ENCODE peak calls at places on chromosome 3, in seven cellular contexts. U, Y, V, F, J, Z and Q are unnamed samples.
A peak's percentile ranks its signal among the peaks of the same experiment; 100 is the strongest.

GRCh38 chr3:15496341-15496664 is 25.2 kb downstream of the COLQ start:
- DNase-seq in U (no peak), Y (no peak), V (no peak), F (no peak), J (no peak), Z (no peak), Q (no peak)

GRCh38 chr3:69161587-69162196 is 39.3 kb upstream of the LMOD3 start:
- DNase-seq in U (peak; percentile 41), Y (peak; percentile 25), V (peak; percentile 29), F (peak; percentile 53), J (peak; percentile 54), Z (peak; percentile 43), Q (no peak)

GRCh38 chr3:177742273-177742672 is 545.0 kb upstream of the TBL1XR1 start:
- DNase-seq in U (no peak), Y (no peak), V (no peak), F (no peak), J (no peak), Z (no peak), Q (no peak)

GRCh38 chr3:105729662-105730061 is 139.2 kb downstream of the CBLB start:
- DNase-seq in U (no peak), Y (no peak), V (peak; percentile 42), F (peak; percentile 40), J (no peak), Z (no peak), Q (no peak)

GRCh38 chr3:163916596-163917560 is 1161.4 kb downstream of the SI start:
- DNase-seq in U (no peak), Y (no peak), V (no peak), F (no peak), J (peak; percentile 33), Z (peak; percentile 6), Q (no peak)

GRCh38 chr3:115713247-115713646 is 89.9 kb downstream of the GAP43 start:
- DNase-seq in U (no peak), Y (no peak), V (peak; percentile 79), F (peak; percentile 30), J (no peak), Z (no peak), Q (no peak)

GRCh38 chr3:101829066-101829830 is 20.1 kb upstream of the NFKBIZ start:
- DNase-seq in U (no peak), Y (no peak), V (peak; percentile 68), F (peak; percentile 85), J (peak; percentile 46), Z (no peak), Q (no peak)

GRCh38 chr3:43185656-43186375 is 79.9 kb upstream of the POMGNT2 start:
- DNase-seq in U (no peak), Y (no peak), V (peak; percentile 2), F (peak; percentile 86), J (no peak), Z (no peak), Q (no peak)

GRCh38 chr3:144282313-144282712 is 310.7 kb downstream of the DIPK2A start:
- DNase-seq in U (no peak), Y (no peak), V (no peak), F (no peak), J (no peak), Z (no peak), Q (no peak)

GRCh38 chr3:186108106-186108940 is 566 bp downstream of the ETV5 start:
- DNase-seq in U (peak; percentile 76), Y (no peak), V (peak; percentile 71), F (peak; percentile 66), J (peak; percentile 11), Z (peak; percentile 59), Q (no peak)

GRCh38 chr3:148203263-148204010 is 494.3 kb upstream of the AGTR1 start:
- DNase-seq in U (no peak), Y (no peak), V (no peak), F (peak; percentile 5), J (no peak), Z (no peak), Q (no peak)

GRCh38 chr3:168096210-168096795 is 579 bp upstream of the GOLIM4 start:
- DNase-seq in U (peak; percentile 67), Y (peak; percentile 56), V (peak; percentile 95), F (peak; percentile 93), J (peak; percentile 75), Z (peak; percentile 87), Q (peak; percentile 46)

GRCh38 chr3:2792432-2792831 is 317.7 kb downstream of the IL5RA start:
- DNase-seq in U (no peak), Y (no peak), V (no peak), F (no peak), J (no peak), Z (no peak), Q (no peak)

GRCh38 chr3:178419078-178419477 is 117.2 kb upstream of the KCNMB2 start:
- DNase-seq in U (no peak), Y (no peak), V (peak; percentile 40), F (peak; percentile 59), J (no peak), Z (no peak), Q (no peak)

GRCh38 chr3:124800511-124801374 is 70.5 kb downstream of the UMPS start:
- DNase-seq in U (no peak), Y (no peak), V (peak; percentile 63), F (peak; percentile 40), J (no peak), Z (no peak), Q (no peak)

GRCh38 chr3:41419809-41420208 is 220.5 kb downstream of the CTNNB1 start:
- DNase-seq in U (no peak), Y (no peak), V (no peak), F (no peak), J (no peak), Z (no peak), Q (no peak)

GRCh38 chr3:120093119-120093922 is 926 bp downstream of the GSK3B start:
- DNase-seq in U (no peak), Y (no peak), V (peak; percentile 89), F (peak; percentile 85), J (peak; percentile 40), Z (no peak), Q (no peak)

GRCh38 chr3:106247902-106248684 is 379.3 kb upstream of the CBLB start:
- DNase-seq in U (no peak), Y (no peak), V (peak; percentile 34), F (peak; percentile 17), J (no peak), Z (no peak), Q (no peak)

GRCh38 chr3:97197830-97198229 is 383.4 kb downstream of the EPHA6 start:
- DNase-seq in U (no peak), Y (no peak), V (no peak), F (no peak), J (no peak), Z (no peak), Q (no peak)

GRCh38 chr3:146536681-146537080 is 7.7 kb downstream of the PLSCR1 start:
- DNase-seq in U (no peak), Y (no peak), V (peak; percentile 81), F (no peak), J (no peak), Z (no peak), Q (no peak)

GRCh38 chr3:146528954-146529353 is 15.5 kb downstream of the PLSCR1 start:
- DNase-seq in U (no peak), Y (no peak), V (peak; percentile 67), F (peak; percentile 79), J (no peak), Z (no peak), Q (no peak)

GRCh38 chr3:146537603-146538002 is 6.8 kb downstream of the PLSCR1 start:
- DNase-seq in U (no peak), Y (no peak), V (peak; percentile 16), F (no peak), J (no peak), Z (no peak), Q (no peak)

GRCh38 chr3:146530609-146531008 is 13.8 kb downstream of the PLSCR1 start:
- DNase-seq in U (no peak), Y (no peak), V (no peak), F (no peak), J (no peak), Z (no peak), Q (no peak)

DNA sequence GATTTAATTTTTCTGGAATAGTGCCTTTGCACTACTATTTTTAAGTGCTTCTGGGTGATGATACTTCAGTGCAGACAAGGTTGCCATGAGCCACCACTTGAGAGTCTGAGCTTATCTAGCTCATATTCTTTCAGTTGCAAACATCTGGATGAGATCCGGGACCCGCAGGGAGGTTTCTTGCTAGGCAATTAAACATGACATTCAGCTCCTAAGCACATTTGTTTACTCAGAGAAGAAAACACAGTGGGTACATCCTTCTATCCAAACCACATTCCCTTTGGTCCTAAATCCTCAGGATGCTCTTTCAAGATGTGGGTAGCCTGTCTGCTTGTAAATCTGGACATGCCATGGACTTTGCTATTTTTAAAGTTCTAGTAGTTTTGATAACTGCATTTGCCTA is 12.0 kb downstream of the PLSCR1 start:
- DNase-seq in U (no peak), Y (no peak), V (no peak), F (no peak), J (no peak), Z (no peak), Q (no peak)
- H3K4me2 ChIP-seq in U (no peak overlapping the region), Y (no peak overlapping the region), V (no peak overlapping the region), F (no peak overlapping the region), J (no peak overlapping the region), Z (no peak overlapping the region), Q (no peak overlapping the region)

GRCh38 chr3:52262447-52262846 is 16.0 kb downstream of the WDR82 start:
- DNase-seq in U (no peak), Y (no peak), V (no peak), F (no peak), J (no peak), Z (no peak), Q (no peak)

GRCh38 chr3:52270252-52270754 is 8.1 kb downstream of the WDR82 start:
- DNase-seq in U (no peak), Y (no peak), V (no peak), F (no peak), J (no peak), Z (no peak), Q (no peak)

GRCh38 chr3:52268036-52268435 is 10.4 kb downstream of the WDR82 start:
- DNase-seq in U (no peak), Y (no peak), V (no peak), F (no peak), J (no peak), Z (no peak), Q (no peak)

GRCh38 chr3:52259448-52259847 is 13.9 kb downstream of the PPM1M start:
- DNase-seq in U (no peak), Y (no peak), V (no peak), F (no peak), J (no peak), Z (no peak), Q (no peak)

DNA sequence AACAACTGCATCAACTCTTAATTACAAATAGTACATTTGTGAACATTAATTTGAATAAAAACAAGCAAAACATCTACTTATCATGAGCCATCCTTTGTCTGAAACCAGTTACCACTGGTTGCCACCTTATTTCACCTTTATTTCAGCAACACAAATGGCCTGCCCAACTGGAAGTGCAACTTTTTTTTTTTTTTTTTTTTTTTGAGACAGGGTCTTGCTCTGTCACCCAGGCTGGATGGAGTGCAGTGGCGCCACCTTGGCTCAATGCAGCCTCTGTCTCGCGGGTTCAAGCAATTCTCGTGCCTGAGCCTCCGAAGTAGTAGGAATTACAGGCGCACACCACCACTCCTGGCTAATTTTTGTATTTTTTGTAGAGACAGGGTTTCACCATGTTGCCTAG is 13.1 kb downstream of the WDR82 start:
- DNase-seq in U (no peak), Y (no peak), V (no peak), F (no peak), J (no peak), Z (no peak), Q (no peak)
- H3K4me1 ChIP-seq in U (no peaks in the 10 kb centered on the region), Y (peaks cover 8% of the 10 kb centered on the region), V (peaks cover 3% of the 10 kb centered on the region), F (peaks cover 3% of the 10 kb centered on the region), J (no peaks in the 10 kb centered on the region), Z (no peaks in the 10 kb centered on the region), Q (peaks cover 7% of the 10 kb centered on the region)

GRCh38 chr3:193439423-193439822 is 60.9 kb upstream of the ATP13A5 start:
- DNase-seq in U (no peak), Y (no peak), V (no peak), F (no peak), J (no peak), Z (no peak), Q (no peak)
- H3K4me2 ChIP-seq in U (no peak overlapping the region), Y (no peak overlapping the region), V (no peak overlapping the region), F (no peak overlapping the region), J (no peak overlapping the region), Z (no peak overlapping the region), Q (no peak overlapping the region)

GRCh38 chr3:13550257-13550693 is 1.4 kb downstream of the FBLN2 start:
- DNase-seq in U (no peak), Y (no peak), V (no peak), F (no peak), J (no peak), Z (no peak), Q (no peak)
- H3K4me1 ChIP-seq in U (peaks cover 23% of the 10 kb centered on the region), Y (no peaks in the 10 kb centered on the region), V (no peaks in the 10 kb centered on the region), F (peaks cover 7% of the 10 kb centered on the region), J (no peaks in the 10 kb centered on the region), Z (no peaks in the 10 kb centered on the region), Q (peaks cover 14% of the 10 kb centered on the region)